ENCODE peak calls at places on chromosome 10, in nine cellular contexts. V is natural killer cell, D is left ventricle myocardium inferior, Z is lower lobe of right lung, Q is neural crest cell, H is kidney epithelial cell, I is glutamatergic neuron, G is DND-41, K is tibial nerve. L is an unnamed sample.

GRCh38 chr10:35667971-35668370 is 25.9 kb upstream of the FZD8 start:
- DNase-seq in V (no peak), D (no peak), Z (no peak), Q (no peak), H (no peak), I (no peak), G (no peak), K (no peak), L (no peak)

GRCh38 chr10:58965855-58966254 is 210.6 kb upstream of the PHYHIPL start:
- DNase-seq in V (no peak), D (no peak), Z (no peak), Q (no peak), H (no peak), I (no peak), G (no peak), K (no peak), L (no peak)

GRCh38 chr10:84310470-84310869 is 17.9 kb upstream of the CCSER2 start:
- DNase-seq in V (no peak), D (no peak), Z (no peak), Q (no peak), H (peak; percentile 37), I (no peak), G (no peak), K (no peak), L (no peak)

GRCh38 chr10:90917231-90917967 is 3.5 kb downstream of the ANKRD1 start:
- DNase-seq in V (no peak), D (no peak), Z (no peak), Q (no peak), H (no peak), I (no peak), G (no peak), K (no peak), L (no peak)

GRCh38 chr10:126904807-126905686 is at the start of gene DOCK1:
- DNase-seq in V (no peak), D (peak; percentile 72), Z (peak; percentile 80), Q (peak; percentile 61), H (no peak), I (peak; percentile 65), G (no peak), K (peak; percentile 33), L (no peak)

GRCh38 chr10:83932245-83932644 is 207.1 kb upstream of the GHITM start:
- DNase-seq in V (no peak), D (no peak), Z (no peak), Q (no peak), H (no peak), I (no peak), G (no peak), K (no peak), L (no peak)

GRCh38 chr10:98950106-98950505 is 285.5 kb downstream of the HPSE2 start:
- DNase-seq in V (no peak), D (no peak), Z (no peak), Q (no peak), H (no peak), I (no peak), G (no peak), K (no peak), L (no peak)

GRCh38 chr10:103598654-103599115 is 105.2 kb downstream of the NEURL1 start:
- DNase-seq in V (no peak), D (no peak), Z (no peak), Q (peak; percentile 63), H (peak; percentile 26), I (peak; percentile 78), G (peak; percentile 33), K (no peak), L (peak; percentile 73)

GRCh38 chr10:29941476-29941875 is 117.9 kb downstream of the JCAD start:
- DNase-seq in V (no peak), D (no peak), Z (no peak), Q (no peak), H (no peak), I (no peak), G (no peak), K (no peak), L (no peak)

DNA sequence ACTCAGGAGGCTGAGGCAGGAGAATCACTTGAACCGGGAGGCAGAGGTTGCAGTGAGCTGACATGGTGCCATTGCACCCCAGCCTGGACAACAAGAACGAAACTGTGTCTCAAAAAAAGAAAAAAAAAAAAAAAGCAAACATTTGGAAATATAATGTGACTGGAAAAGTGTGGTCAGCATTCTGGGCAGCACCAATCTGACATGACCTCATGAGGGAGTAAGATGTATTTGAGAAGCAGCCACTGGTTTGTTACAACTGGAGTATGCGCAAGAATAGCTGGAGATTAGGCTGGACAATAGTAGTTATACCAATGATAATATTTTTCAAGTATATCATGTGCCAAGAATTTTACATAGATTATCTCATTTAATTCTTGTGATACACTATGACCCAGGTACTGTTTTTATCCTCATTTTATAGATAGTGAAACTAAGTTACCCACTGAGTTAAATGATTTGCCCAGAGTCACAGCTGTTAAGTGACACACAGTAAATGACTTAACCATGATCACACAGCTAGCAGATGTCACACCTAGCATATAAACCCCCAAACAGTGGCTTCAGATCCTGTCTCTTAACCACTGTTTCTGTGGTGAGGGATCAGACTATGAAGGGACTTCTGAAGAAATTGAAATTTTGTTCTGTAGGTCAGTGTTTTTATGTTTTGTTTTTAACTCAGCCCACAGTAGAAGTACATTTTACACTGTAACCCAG is 11.1 kb downstream of the MCU start:
- DNase-seq in V (no peak), D (no peak), Z (no peak), Q (no peak), H (no peak), I (no peak), G (peak; percentile 32), K (no peak), L (peak; percentile 27)
- TF ChIP-seq CTCF in V (no peak), D (no peak), Z (no peak), Q (no peak), H (no peak), I (no peak), G (no peak), K (no peak), L (no peak)

GRCh38 chr10:20858292-20859124 is 38.6 kb downstream of the NEBL start:
- DNase-seq in V (no peak), D (no peak), Z (no peak), Q (no peak), H (no peak), I (no peak), G (no peak), K (no peak), L (no peak)

GRCh38 chr10:20853276-20853675 is 43.8 kb downstream of the NEBL start:
- DNase-seq in V (no peak), D (no peak), Z (no peak), Q (no peak), H (no peak), I (no peak), G (no peak), K (no peak), L (no peak)

GRCh38 chr10:20856484-20856883 is 40.6 kb downstream of the NEBL start:
- DNase-seq in V (no peak), D (no peak), Z (no peak), Q (no peak), H (no peak), I (no peak), G (no peak), K (no peak), L (no peak)

GRCh38 chr10:20852303-20852702 is 44.8 kb downstream of the NEBL start:
- DNase-seq in V (no peak), D (no peak), Z (no peak), Q (no peak), H (no peak), I (no peak), G (no peak), K (no peak), L (no peak)

GRCh38 chr10:20855398-20856038 is 41.6 kb downstream of the NEBL start:
- DNase-seq in V (no peak), D (no peak), Z (no peak), Q (no peak), H (no peak), I (no peak), G (no peak), K (no peak), L (no peak)
- TF ChIP-seq CTCF in V (peak; percentile 61), D (peak; percentile 48), Z (peak; percentile 23), Q (peak; percentile 72), H (peak; percentile 44), I (peak; percentile 67), G (peak; percentile 45), K (peak; percentile 1), L (peak; percentile 36)

GRCh38 chr10:95728535-95728934 is 27.4 kb upstream of the ENTPD1 start:
- DNase-seq in V (no peak), D (no peak), Z (no peak), Q (no peak), H (no peak), I (no peak), G (no peak), K (no peak), L (no peak)
- TF ChIP-seq CTCF in V (no peak), D (peak; percentile 21), Z (no peak), Q (no peak), H (no peak), I (no peak), G (no peak), K (no peak), L (peak; percentile 28)

GRCh38 chr10:131855763-131856401 is 44.9 kb upstream of the PPP2R2D start:
- DNase-seq in V (no peak), D (no peak), Z (peak; percentile 12), Q (no peak), H (no peak), I (no peak), G (no peak), K (no peak), L (no peak)

GRCh38 chr10:131852823-131853609 is 47.8 kb upstream of the PPP2R2D start:
- DNase-seq in V (no peak), D (no peak), Z (no peak), Q (no peak), H (no peak), I (no peak), G (no peak), K (no peak), L (no peak)

GRCh38 chr10:131853610-131853964 is 47.2 kb upstream of the PPP2R2D start:
- DNase-seq in V (no peak), D (no peak), Z (no peak), Q (no peak), H (no peak), I (no peak), G (no peak), K (no peak), L (no peak)

GRCh38 chr10:131855396-131855762 is 45.4 kb upstream of the PPP2R2D start:
- DNase-seq in V (no peak), D (no peak), Z (no peak), Q (no peak), H (no peak), I (no peak), G (no peak), K (no peak), L (no peak)

DNA sequence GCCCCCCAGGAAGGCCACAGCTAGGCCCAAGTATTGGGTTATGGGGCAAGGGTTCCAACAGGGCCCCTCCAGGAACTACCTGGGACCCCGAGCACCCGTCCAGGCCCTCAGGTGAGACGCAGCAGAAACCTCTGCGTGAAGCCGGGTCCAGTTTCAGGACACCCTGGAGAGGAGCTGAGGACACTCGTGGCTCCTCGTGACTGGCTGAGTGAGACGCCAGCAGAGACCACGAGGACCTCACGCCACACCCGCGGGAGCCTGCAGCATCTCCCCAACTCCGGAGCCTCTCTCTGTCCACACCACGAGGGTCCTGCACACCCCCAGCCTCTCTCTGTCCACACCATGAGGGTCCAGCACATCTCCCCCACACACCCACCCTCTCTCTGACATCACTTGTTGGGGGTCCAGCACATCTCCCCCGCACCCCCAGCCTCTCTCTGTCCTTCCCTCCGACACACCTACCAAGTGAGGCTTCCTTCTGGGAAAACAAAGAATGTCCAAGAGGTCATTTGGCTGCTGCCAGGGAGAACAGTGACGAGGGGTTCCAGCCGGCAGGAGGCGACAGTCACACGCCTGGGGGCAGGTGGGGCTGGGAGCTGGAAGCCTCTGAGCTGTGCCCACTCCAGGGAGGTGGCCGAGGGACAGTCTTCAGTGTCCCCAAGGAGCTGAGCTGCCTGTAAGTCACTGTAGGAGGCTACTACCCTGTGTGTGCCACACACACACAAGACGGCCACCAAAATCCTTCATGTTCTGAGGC is 46.1 kb upstream of the PPP2R2D start:
- DNase-seq in V (no peak), D (no peak), Z (no peak), Q (no peak), H (no peak), I (no peak), G (no peak), K (no peak), L (no peak)
- TF ChIP-seq CTCF in V (no peak), D (no peak), Z (no peak), Q (no peak), H (no peak), I (no peak), G (no peak), K (no peak), L (no peak)

L was measured in GM13977.